ENCODE peak calls at places on chromosomes 13 and 19, in nine cellular contexts. L is spleen; U is PC-9; E is effector memory CD4-positive, alpha-beta T cell; P is H7; Z is GM23248; A is heart right ventricle; D is tibial artery; O is H1. X is an unnamed sample. For H3K27me3 and H3K36me3, the result is how much of the 10 kb centered on the place peaks cover.

GRCh38 chr13:25253702-25254101 is 33.6 kb downstream of the MTMR6 start:
- DNase-seq in O (no peak), Z (peak), U (no peak), A (no peak), P (no peak), D (no peak), L (no peak), E (no peak), X (no peak)

GRCh38 chr13:113351514-113352026 is 12.4 kb downstream of the GRTP1 start:
- DNase-seq in L (peak), U (no peak), O (no peak), A (no peak), P (no peak), Z (no peak), D (no peak), E (no peak), X (no peak)

GRCh38 chr19:45448887-45449299 is 18.9 kb upstream of the FOSB start:
- DNase-seq in D (no peak), A (no peak), E (peak), L (no peak), P (no peak), O (no peak), U (peak), Z (peak), X (no peak)

GRCh38 chr19:5046339-5047039 is 77.6 kb downstream of the KDM4B start:
- DNase-seq in U (peak), Z (peak), L (peak), O (no peak), A (no peak), D (peak), P (no peak), E (no peak), X (no peak)

GRCh38 chr19:34503546-34504272 is 22.2 kb downstream of the WTIP start:
- DNase-seq in A (no peak), E (no peak), O (peak), L (no peak), Z (no peak), U (no peak), D (peak), P (peak), X (no peak)

GRCh38 chr13:106867249-106867648 is 299.3 kb upstream of the ARGLU1 start:
- DNase-seq in L (no peak), O (no peak), E (no peak), P (peak), U (no peak), D (no peak), A (no peak), Z (peak), X (peak)

GRCh38 chr13:111938743-111939142 is 128.2 kb upstream of the SOX1 start:
- DNase-seq in P (no peak), O (peak), A (no peak), U (no peak), L (no peak), D (no peak), Z (no peak), E (no peak), X (no peak)

GRCh38 chr19:47124937-47125668 is 5.5 kb upstream of the SAE1 start:
- DNase-seq in P (peak), U (peak), E (no peak), D (no peak), L (no peak), A (no peak), O (no peak), Z (peak), X (peak)

GRCh38 chr13:111359237-111359915 is 38.9 kb downstream of the TEX29 start:
- DNase-seq in O (peak), D (no peak), A (no peak), L (no peak), U (no peak), Z (peak), E (no peak), P (peak), X (peak)

GRCh38 chr19:7820588-7820987 is 9.4 kb upstream of the EVI5L start:
- DNase-seq in D (no peak), U (no peak), A (no peak), L (peak), Z (no peak), O (no peak), P (no peak), E (no peak), X (no peak)

GRCh38 chr19:55640043-55640576 is 692 bp upstream of the ZNF580 start:
- DNase-seq in A (peak), O (no peak), P (peak), U (no peak), E (peak), D (peak), L (peak), Z (peak), X (peak)

GRCh38 chr13:43611631-43612416 is 174.9 kb downstream of the ENOX1 start:
- DNase-seq in O (no peak), U (no peak), Z (no peak), A (no peak), D (no peak), E (no peak), L (no peak), P (no peak), X (no peak)

GRCh38 chr19:37778613-37779138 is 710 bp downstream of the ZNF573 start:
- DNase-seq in U (peak), P (peak), A (no peak), D (no peak), Z (peak), O (no peak), E (no peak), L (no peak), X (no peak)

GRCh38 chr19:18651300-18651699 is 14.5 kb downstream of the KLHL26 start:
- DNase-seq in P (no peak), O (no peak), Z (no peak), A (no peak), L (no peak), U (no peak), D (no peak), E (no peak), X (no peak)

GRCh38 chr13:71663431-71663830 is 203.6 kb downstream of the DACH1 start:
- DNase-seq in U (no peak), A (no peak), Z (no peak), O (no peak), P (no peak), D (no peak), L (no peak), E (no peak), X (no peak)

GRCh38 chr13:70703755-70704154 is 595.5 kb upstream of the KLHL1 start:
- DNase-seq in P (no peak), A (no peak), O (no peak), E (no peak), Z (no peak), U (no peak), D (no peak), L (no peak), X (peak)

GRCh38 chr19:19006213-19006612 is 27.1 kb downstream of the SUGP2 start:
- DNase-seq in U (no peak), Z (peak), L (no peak), A (no peak), P (no peak), O (no peak), E (no peak), D (no peak), X (no peak)

GRCh38 chr19:7746903-7747884 is at the start of gene CD209:
- DNase-seq in A (no peak), D (no peak), P (peak), U (peak), O (no peak), L (no peak), E (no peak), Z (no peak), X (no peak)

GRCh38 chr13:75550159-75550567 is 572 bp downstream of the UCHL3 start:
- DNase-seq in D (no peak), A (no peak), E (no peak), O (no peak), P (no peak), Z (peak), U (peak), L (no peak), X (peak)

GRCh38 chr13:74465279-74465678 is 331.1 kb upstream of the KLF12 start:
- DNase-seq in U (no peak), D (no peak), Z (no peak), A (no peak), P (no peak), L (no peak), O (no peak), E (no peak), X (no peak)

GRCh38 chr19:47028372-47028672 is 8.7 kb downstream of the NPAS1 start:
- DNase-seq in L (no peak), A (no peak), P (peak), U (no peak), Z (no peak), D (no peak), O (no peak), E (no peak), X (no peak)

GRCh38 chr13:27792393-27793218 is at the start of gene GSX1:
- DNase-seq in P (peak), D (peak), Z (peak), U (no peak), L (peak), A (peak), E (no peak), O (peak), X (peak)

DNA sequence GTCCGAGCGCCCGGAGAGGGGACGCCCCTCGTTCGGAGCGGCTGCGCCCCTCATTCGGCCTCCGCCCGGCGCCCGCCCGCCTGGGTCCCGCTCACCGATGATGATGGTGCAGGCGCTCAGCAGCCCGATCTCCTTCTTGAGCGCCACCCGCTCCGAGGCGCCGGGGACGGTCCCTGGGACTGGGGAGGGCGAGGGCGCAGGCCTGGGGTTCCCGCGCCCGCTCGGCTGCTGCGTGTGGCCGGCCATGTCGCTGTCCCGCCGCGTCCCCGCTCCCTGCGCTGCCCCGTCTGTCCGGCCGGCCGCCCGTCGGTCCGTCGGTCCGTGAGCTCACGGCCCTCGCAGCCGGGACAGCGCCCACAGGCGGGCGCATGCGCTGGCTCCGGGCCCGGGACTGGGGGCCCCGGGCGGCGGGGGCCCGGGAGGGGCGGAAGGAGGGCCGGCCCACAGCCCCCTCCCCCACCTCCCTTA is at the start of gene SLC7A10:
- DNase-seq in U (no peak), L (no peak), A (peak), D (no peak), E (no peak), O (no peak), Z (peak), P (peak), X (no peak)
- H3K4me3 ChIP-seq in U (no peak), L (peak), A (peak), D (no peak), E (peak), O (peak), Z (no peak), P (peak), X (no peak)

GRCh38 chr19:50154529-50154928 is 8.6 kb downstream of the IZUMO2 start:
- DNase-seq in D (no peak), U (no peak), L (no peak), E (no peak), Z (no peak), P (peak), O (no peak), A (no peak), X (no peak)
- H3K27me3 ChIP-seq in D (under half), U (half or more), L (half or more), E (under half), Z (under half), P (under half), O (under half), A (under half), X (under half)

GRCh38 chr19:41901707-41902360 is 18.9 kb downstream of the ARHGEF1 start:
- DNase-seq in U (no peak), E (no peak), A (no peak), Z (no peak), L (no peak), D (no peak), P (no peak), O (no peak), X (no peak)

GRCh38 chr19:41905273-41906002 is 22.5 kb downstream of the ARHGEF1 start:
- DNase-seq in P (no peak), Z (no peak), O (no peak), U (no peak), L (no peak), A (no peak), E (no peak), D (no peak), X (no peak)

GRCh38 chr19:41904118-41904870 is 21.3 kb downstream of the ARHGEF1 start:
- DNase-seq in O (no peak), D (no peak), Z (no peak), U (peak), P (no peak), E (no peak), A (no peak), L (peak), X (no peak)

GRCh38 chr19:41902594-41902993 is 19.6 kb downstream of the ARHGEF1 start:
- DNase-seq in O (no peak), A (no peak), L (no peak), P (no peak), U (no peak), E (no peak), D (no peak), Z (no peak), X (no peak)

DNA sequence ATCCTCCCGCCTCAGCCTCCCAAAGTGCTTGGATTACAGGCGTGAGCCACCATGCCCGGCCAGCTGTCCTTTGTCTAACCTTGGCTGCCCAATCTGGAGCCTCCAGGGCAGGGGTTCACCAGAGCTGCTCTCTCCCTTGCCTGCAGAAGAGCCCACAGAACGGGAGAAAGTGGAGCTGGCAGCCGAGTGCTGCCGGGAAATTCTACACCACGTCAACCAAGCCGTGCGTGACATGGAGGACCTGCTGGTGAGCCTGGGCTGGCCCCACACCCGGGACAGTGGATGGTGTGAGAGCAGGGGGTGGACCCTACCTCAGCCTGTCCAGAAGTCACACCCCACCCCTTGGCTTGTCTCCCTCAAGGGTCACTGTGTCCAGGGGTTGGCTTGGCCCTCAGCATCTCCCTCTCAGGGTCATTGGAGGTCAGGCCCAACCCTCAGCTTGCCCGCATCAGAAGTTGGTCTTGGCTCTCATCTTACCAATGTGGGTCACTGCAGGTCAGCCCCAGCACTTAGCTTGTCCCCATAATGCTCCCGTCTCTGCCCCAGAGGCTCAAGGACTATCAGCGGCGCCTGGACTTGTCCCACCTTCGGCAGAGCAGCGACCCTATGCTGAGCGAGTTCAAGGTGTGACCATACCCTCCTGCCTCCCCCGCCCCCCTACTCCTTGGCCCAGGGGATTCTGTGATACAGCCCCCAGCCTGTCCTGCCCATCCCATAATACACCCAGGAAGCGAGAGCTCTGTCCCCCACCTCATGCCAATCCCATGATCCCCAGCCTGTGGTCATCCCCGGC is 20.4 kb downstream of the ARHGEF1 start:
- DNase-seq in Z (no peak), P (no peak), O (no peak), L (no peak), E (no peak), D (no peak), A (no peak), U (no peak), X (no peak)
- H3K36me3 ChIP-seq in Z (under half), P (under half), O (under half), L (half or more), E (half or more), D (half or more), A (half or more), U (under half), X (half or more)

DNA sequence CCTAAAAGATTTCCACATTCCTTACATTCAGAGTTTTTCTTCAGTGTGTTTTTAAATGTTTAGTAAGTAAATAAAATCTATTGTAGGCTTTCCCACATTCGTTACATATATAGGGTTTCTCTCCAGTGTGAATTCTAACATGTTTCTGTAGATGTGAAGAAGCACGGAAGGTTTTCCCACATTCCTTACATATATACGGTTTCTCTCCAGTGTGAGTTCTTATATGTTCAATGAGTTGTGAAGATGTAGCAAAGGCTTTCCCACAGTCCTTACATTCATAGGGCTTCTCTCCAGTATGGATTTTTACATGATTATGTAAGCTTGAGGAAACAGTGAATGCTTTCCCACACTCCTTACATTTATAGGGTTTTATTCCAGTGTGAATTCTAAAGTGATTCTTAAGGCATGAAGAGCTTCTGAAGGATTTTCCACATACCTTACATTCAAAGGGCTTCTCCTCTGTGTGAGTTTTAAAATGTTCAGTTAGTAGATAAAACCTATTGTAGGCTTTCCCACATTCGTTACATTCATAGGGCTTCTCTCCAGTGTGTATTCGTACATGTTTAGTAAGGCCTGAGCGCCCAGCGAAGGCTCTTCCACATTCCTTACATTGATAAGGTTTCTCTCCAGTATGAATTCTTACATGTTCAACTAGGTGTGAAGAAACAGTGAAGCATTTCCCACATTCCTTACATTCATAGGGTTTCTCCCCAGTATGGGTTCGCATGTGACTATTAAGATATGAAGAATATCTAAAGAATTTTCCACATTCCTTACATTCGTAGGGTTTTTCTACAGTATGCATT is 18.2 kb downstream of the ZNF121 start:
- DNase-seq in D (no peak), U (peak), A (no peak), Z (peak), L (no peak), E (no peak), O (no peak), P (no peak), X (no peak)
- H3K4me3 ChIP-seq in D (no peak), U (peak), A (no peak), Z (no peak), L (no peak), E (no peak), O (peak), P (no peak), X (no peak)

GRCh38 chr13:99996177-99996705 is 14.7 kb downstream of the ZIC2 start:
- DNase-seq in P (no peak), L (no peak), D (no peak), Z (no peak), U (no peak), A (no peak), O (no peak), E (no peak), X (no peak)

GRCh38 chr13:99995503-99996176 is 14.1 kb downstream of the ZIC2 start:
- DNase-seq in L (no peak), U (no peak), A (no peak), P (peak), D (no peak), O (no peak), Z (no peak), E (no peak), X (peak)

GRCh38 chr13:99998261-99998660 is 16.7 kb downstream of the ZIC2 start:
- DNase-seq in D (no peak), P (peak), L (no peak), U (no peak), E (no peak), O (peak), A (no peak), Z (no peak), X (no peak)

GRCh38 chr13:99995104-99995502 is 13.5 kb downstream of the ZIC2 start:
- DNase-seq in E (no peak), U (no peak), P (no peak), O (no peak), L (no peak), Z (no peak), A (no peak), D (no peak), X (no peak)

GRCh38 chr13:99997702-99998219 is 16.2 kb downstream of the ZIC2 start:
- DNase-seq in L (no peak), P (no peak), Z (no peak), D (no peak), A (no peak), E (no peak), U (no peak), O (no peak), X (no peak)
- H3K27me3 ChIP-seq in L (half or more), P (under half), Z (half or more), D (half or more), A (half or more), E (half or more), U (under half), O (under half), X (under half)

X was measured in MG63.